ENCODE peak calls at places on chromosomes 5 and 9, in five cellular contexts. One of them, this sample, is unnamed.

GRCh38 chr9:134632329-134632728 is 9.3 kb upstream of the COL5A1 start:
- DNase-seq in sigmoid colon: peak
- DNase-seq in A549: no peak
- DNase-seq in uterus: no peak
- DNase-seq in adrenal gland: no peak
- DNase-seq in this sample: no peak

GRCh38 chr5:135435467-135436330 is 11.4 kb downstream of the DCANP1 start:
- DNase-seq in sigmoid colon: no peak
- DNase-seq in A549: no peak
- DNase-seq in uterus: no peak
- DNase-seq in adrenal gland: no peak
- DNase-seq in this sample: no peak

GRCh38 chr5:66312291-66312690 is 168.2 kb downstream of the SREK1 start:
- DNase-seq in sigmoid colon: no peak
- DNase-seq in A549: no peak
- DNase-seq in uterus: no peak
- DNase-seq in adrenal gland: no peak
- DNase-seq in this sample: no peak

GRCh38 chr9:70389642-70390266 is 24.7 kb downstream of the KLF9 start:
- DNase-seq in sigmoid colon: no peak
- DNase-seq in A549: no peak
- DNase-seq in uterus: no peak
- DNase-seq in adrenal gland: peak
- DNase-seq in this sample: no peak

GRCh38 chr5:113204525-113205161 is 228.0 kb downstream of the DCP2 start:
- DNase-seq in sigmoid colon: peak
- DNase-seq in A549: no peak
- DNase-seq in uterus: peak
- DNase-seq in adrenal gland: peak
- DNase-seq in this sample: no peak

GRCh38 chr9:135704366-135704947 is 2.5 kb downstream of the KCNT1 start:
- DNase-seq in sigmoid colon: no peak
- DNase-seq in A549: no peak
- DNase-seq in uterus: no peak
- DNase-seq in adrenal gland: no peak
- DNase-seq in this sample: no peak

GRCh38 chr9:106621299-106621920 is 241.6 kb upstream of the ZNF462 start:
- DNase-seq in sigmoid colon: no peak
- DNase-seq in A549: no peak
- DNase-seq in uterus: no peak
- DNase-seq in adrenal gland: no peak
- DNase-seq in this sample: no peak

GRCh38 chr9:133687856-133688761 is 50.0 kb downstream of the SARDH start:
- DNase-seq in sigmoid colon: no peak
- DNase-seq in A549: no peak
- DNase-seq in uterus: no peak
- DNase-seq in adrenal gland: no peak
- DNase-seq in this sample: no peak

GRCh38 chr5:106827061-106827460 is 843.7 kb downstream of the EFNA5 start:
- DNase-seq in sigmoid colon: no peak
- DNase-seq in A549: peak
- DNase-seq in uterus: no peak
- DNase-seq in adrenal gland: no peak
- DNase-seq in this sample: no peak

GRCh38 chr5:159504857-159505304 is 174.6 kb upstream of the IL12B start:
- DNase-seq in sigmoid colon: peak
- DNase-seq in A549: no peak
- DNase-seq in uterus: peak
- DNase-seq in adrenal gland: peak
- DNase-seq in this sample: no peak

GRCh38 chr9:16519001-16519400 is 351.5 kb downstream of the BNC2 start:
- DNase-seq in sigmoid colon: no peak
- DNase-seq in A549: no peak
- DNase-seq in uterus: no peak
- DNase-seq in adrenal gland: no peak
- DNase-seq in this sample: no peak

GRCh38 chr9:16985559-16986348 is 115.3 kb upstream of the BNC2 start:
- DNase-seq in sigmoid colon: peak
- DNase-seq in A549: peak
- DNase-seq in uterus: no peak
- DNase-seq in adrenal gland: peak
- DNase-seq in this sample: no peak

GRCh38 chr9:137969685-137970084 is 92.1 kb downstream of the CACNA1B start:
- DNase-seq in sigmoid colon: no peak
- DNase-seq in A549: no peak
- DNase-seq in uterus: no peak
- DNase-seq in adrenal gland: peak
- DNase-seq in this sample: no peak

GRCh38 chr5:140468188-140468587 is 66.6 kb downstream of the ANKHD1 start:
- DNase-seq in sigmoid colon: no peak
- DNase-seq in A549: no peak
- DNase-seq in uterus: no peak
- DNase-seq in adrenal gland: no peak
- DNase-seq in this sample: no peak

GRCh38 chr9:130003943-130004552 is 38.9 kb downstream of the FNBP1 start:
- DNase-seq in sigmoid colon: peak
- DNase-seq in A549: no peak
- DNase-seq in uterus: no peak
- DNase-seq in adrenal gland: no peak
- DNase-seq in this sample: no peak

GRCh38 chr5:81147011-81147594 is 86.0 kb upstream of the CKMT2 start:
- DNase-seq in sigmoid colon: no peak
- DNase-seq in A549: no peak
- DNase-seq in uterus: no peak
- DNase-seq in adrenal gland: no peak
- DNase-seq in this sample: no peak

GRCh38 chr9:21788752-21789151 is 13.7 kb upstream of the MTAP start:
- DNase-seq in sigmoid colon: no peak
- DNase-seq in A549: no peak
- DNase-seq in uterus: no peak
- DNase-seq in adrenal gland: no peak
- DNase-seq in this sample: no peak

GRCh38 chr9:137421838-137422667 is 909 bp downstream of the EXD3 start:
- DNase-seq in sigmoid colon: peak
- DNase-seq in A549: no peak
- DNase-seq in uterus: no peak
- DNase-seq in adrenal gland: no peak
- DNase-seq in this sample: no peak

GRCh38 chr5:170638454-170639220 is 134.8 kb downstream of the KCNIP1 start:
- DNase-seq in sigmoid colon: peak
- DNase-seq in A549: peak
- DNase-seq in uterus: peak
- DNase-seq in adrenal gland: peak
- DNase-seq in this sample: peak

GRCh38 chr9:121737481-121737931 is 86.1 kb downstream of the DAB2IP start:
- DNase-seq in sigmoid colon: no peak
- DNase-seq in A549: no peak
- DNase-seq in uterus: no peak
- DNase-seq in adrenal gland: no peak
- DNase-seq in this sample: no peak

GRCh38 chr9:121738391-121738790 is 87.0 kb downstream of the DAB2IP start:
- DNase-seq in sigmoid colon: no peak
- DNase-seq in A549: no peak
- DNase-seq in uterus: no peak
- DNase-seq in adrenal gland: no peak
- DNase-seq in this sample: no peak

GRCh38 chr9:121736147-121736721 is 84.8 kb downstream of the DAB2IP start:
- DNase-seq in sigmoid colon: peak
- DNase-seq in A549: peak
- DNase-seq in uterus: peak
- DNase-seq in adrenal gland: no peak
- DNase-seq in this sample: no peak

GRCh38 chr9:121735792-121736130 is 84.3 kb downstream of the DAB2IP start:
- DNase-seq in sigmoid colon: no peak
- DNase-seq in A549: peak
- DNase-seq in uterus: no peak
- DNase-seq in adrenal gland: no peak
- DNase-seq in this sample: no peak

DNA sequence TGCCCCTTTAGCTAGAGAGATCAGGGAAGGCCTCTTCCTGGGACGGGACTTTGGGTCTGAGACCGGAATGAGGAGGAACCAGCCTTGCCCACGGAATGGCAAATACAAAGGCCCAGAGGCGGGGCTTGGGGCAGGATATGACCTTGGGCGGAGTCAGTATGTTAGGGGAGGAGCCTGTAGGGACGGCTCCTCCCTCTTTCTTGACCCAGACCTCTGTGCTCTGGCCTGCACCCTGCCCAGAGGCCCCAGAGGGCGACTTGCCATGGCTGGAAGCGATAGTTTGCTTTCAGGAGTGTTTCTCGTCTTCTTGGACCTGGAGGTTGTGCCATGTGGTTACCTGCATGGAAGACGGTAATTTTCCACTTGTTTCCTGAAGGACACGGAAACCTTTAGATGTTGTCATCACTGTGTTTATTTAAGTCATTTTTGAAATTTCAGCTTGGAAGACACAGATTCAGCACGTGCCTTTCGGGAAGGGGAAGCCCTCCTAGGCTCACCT is 85.6 kb downstream of the DAB2IP start:
- DNase-seq in sigmoid colon: no peak
- DNase-seq in A549: peak
- DNase-seq in uterus: no peak
- DNase-seq in adrenal gland: peak
- DNase-seq in this sample: no peak
- TF ChIP-seq POLR2A in sigmoid colon: peak
- TF ChIP-seq POLR2A in A549: no peak
- TF ChIP-seq POLR2A in uterus: peak
- TF ChIP-seq POLR2A in adrenal gland: no peak
- TF ChIP-seq POLR2A in this sample: no peak

GRCh38 chr5:96662725-96663513 is 743 bp downstream of the CAST start:
- DNase-seq in sigmoid colon: peak
- DNase-seq in A549: peak
- DNase-seq in uterus: peak
- DNase-seq in adrenal gland: peak
- DNase-seq in this sample: peak

GRCh38 chr5:96661101-96661840 is 905 bp upstream of the CAST start:
- DNase-seq in sigmoid colon: peak
- DNase-seq in A549: peak
- DNase-seq in uterus: peak
- DNase-seq in adrenal gland: peak
- DNase-seq in this sample: peak

GRCh38 chr5:96663608-96664007 is 1.4 kb downstream of the CAST start:
- DNase-seq in sigmoid colon: no peak
- DNase-seq in A549: no peak
- DNase-seq in uterus: no peak
- DNase-seq in adrenal gland: no peak
- DNase-seq in this sample: no peak

GRCh38 chr5:96664669-96665068 is 2.5 kb downstream of the CAST start:
- DNase-seq in sigmoid colon: no peak
- DNase-seq in A549: no peak
- DNase-seq in uterus: no peak
- DNase-seq in adrenal gland: no peak
- DNase-seq in this sample: no peak

DNA sequence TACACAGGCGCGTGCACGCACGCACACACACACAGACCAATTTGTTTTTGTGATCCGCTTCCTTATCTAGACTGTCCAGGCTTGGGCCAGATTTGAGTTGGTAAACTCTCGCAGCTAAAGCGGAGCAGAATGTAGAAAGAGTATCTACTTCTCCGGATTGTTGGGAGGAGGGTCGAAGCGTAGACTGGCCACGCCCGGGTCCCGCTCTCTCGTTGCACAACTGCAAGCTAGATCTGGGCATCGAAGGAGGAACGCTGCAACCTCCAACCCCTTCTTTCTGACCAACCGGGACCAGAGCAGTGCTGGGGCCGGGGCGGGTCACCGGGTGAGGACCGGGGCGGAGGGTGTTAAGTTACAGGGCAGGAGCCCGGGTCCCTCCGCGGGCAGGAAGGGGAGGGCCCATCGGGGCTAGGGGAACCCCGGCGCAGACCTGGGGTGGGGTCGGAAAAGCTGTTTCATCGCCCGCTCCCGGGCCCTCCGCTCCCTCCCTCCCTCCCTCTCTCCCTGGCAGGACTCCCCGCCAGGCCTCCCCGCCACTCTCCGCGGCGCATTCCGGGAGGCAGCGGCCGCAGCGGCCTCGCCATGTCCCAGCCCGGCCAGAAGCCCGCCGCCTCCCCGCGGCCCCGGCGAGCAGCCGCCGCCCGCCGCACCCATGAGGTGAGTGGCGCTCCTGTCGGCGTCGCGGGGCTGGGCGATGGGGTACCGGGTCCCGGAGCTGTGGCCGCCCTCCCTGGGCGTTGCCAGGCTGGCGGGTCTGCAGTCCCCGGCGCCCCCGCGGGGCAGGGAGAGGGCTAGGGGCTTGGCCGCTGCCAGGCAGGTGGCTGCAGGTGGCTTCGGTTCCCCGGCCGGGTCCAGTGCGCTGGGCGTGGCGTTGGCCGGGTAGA is at the start of gene CAST:
- DNase-seq in sigmoid colon: peak
- DNase-seq in A549: peak
- DNase-seq in uterus: peak
- DNase-seq in adrenal gland: peak
- DNase-seq in this sample: peak
- TF ChIP-seq POLR2A in sigmoid colon: peak
- TF ChIP-seq POLR2A in A549: no peak
- TF ChIP-seq POLR2A in uterus: peak
- TF ChIP-seq POLR2A in adrenal gland: no peak
- TF ChIP-seq POLR2A in this sample: peak

GRCh38 chr5:179437341-179438001 is 92.2 kb upstream of the ADAMTS2 start:
- DNase-seq in sigmoid colon: peak
- DNase-seq in A549: no peak
- DNase-seq in uterus: no peak
- DNase-seq in adrenal gland: no peak
- DNase-seq in this sample: no peak

GRCh38 chr5:179438041-179438441 is 92.8 kb upstream of the ADAMTS2 start:
- DNase-seq in sigmoid colon: no peak
- DNase-seq in A549: no peak
- DNase-seq in uterus: no peak
- DNase-seq in adrenal gland: peak
- DNase-seq in this sample: no peak

GRCh38 chr5:179436321-179437122 is 91.3 kb upstream of the ADAMTS2 start:
- DNase-seq in sigmoid colon: peak
- DNase-seq in A549: no peak
- DNase-seq in uterus: no peak
- DNase-seq in adrenal gland: no peak
- DNase-seq in this sample: no peak

GRCh38 chr5:179439181-179439990 is 94.1 kb upstream of the ADAMTS2 start:
- DNase-seq in sigmoid colon: no peak
- DNase-seq in A549: no peak
- DNase-seq in uterus: no peak
- DNase-seq in adrenal gland: no peak
- DNase-seq in this sample: no peak

DNA sequence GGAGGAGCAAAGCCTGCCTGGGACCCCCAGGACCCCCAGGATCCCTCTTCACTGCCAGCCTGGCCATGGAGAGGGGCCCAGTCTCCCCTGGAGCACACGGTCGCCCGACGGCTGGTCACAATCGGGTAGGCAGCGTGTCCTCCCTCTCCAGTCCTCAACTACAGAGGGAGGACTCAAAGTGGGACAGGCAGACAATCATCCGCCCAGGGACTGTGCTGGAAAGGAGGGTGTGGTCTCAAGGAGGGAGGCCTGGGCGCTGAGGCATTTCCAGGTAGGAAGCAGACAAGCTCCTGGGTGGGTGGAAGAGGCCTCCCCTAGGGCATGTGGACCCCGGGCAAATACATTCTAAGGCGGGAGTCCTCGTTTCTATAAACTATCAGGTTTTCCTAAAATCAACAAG is 93.2 kb upstream of the ADAMTS2 start:
- DNase-seq in sigmoid colon: no peak
- DNase-seq in A549: no peak
- DNase-seq in uterus: no peak
- DNase-seq in adrenal gland: no peak
- DNase-seq in this sample: no peak
- TF ChIP-seq POLR2A in sigmoid colon: no peak
- TF ChIP-seq POLR2A in A549: no peak
- TF ChIP-seq POLR2A in uterus: no peak
- TF ChIP-seq POLR2A in adrenal gland: no peak
- TF ChIP-seq POLR2A in this sample: no peak

GRCh38 chr5:151108566-151108965 is 27.7 kb upstream of the TNIP1 start:
- DNase-seq in sigmoid colon: peak
- DNase-seq in A549: no peak
- DNase-seq in uterus: no peak
- DNase-seq in adrenal gland: peak
- DNase-seq in this sample: no peak
- TF ChIP-seq POLR2A in sigmoid colon: no peak
- TF ChIP-seq POLR2A in A549: no peak
- TF ChIP-seq POLR2A in uterus: no peak
- TF ChIP-seq POLR2A in adrenal gland: no peak
- TF ChIP-seq POLR2A in this sample: no peak